ENCODE peak calls at places on chromosome 21, in eight cellular contexts. S is HFFc6, T is dorsolateral prefrontal cortex, U is GM12865, M is left ventricle myocardium inferior, D is fibroblast of the aortic adventitia, F is epithelial cell of proximal tubule, X is sigmoid colon. P is an unnamed sample.

GRCh38 chr21:42815217-42815616 is 64.1 kb downstream of the WDR4 start:
- DNase-seq in S (no peak), T (no peak), U (no peak), M (no peak), D (no peak), F (no peak), X (no peak), P (no peak)

GRCh38 chr21:26840206-26840605 is 5.0 kb downstream of the ADAMTS1 start:
- DNase-seq in S (no peak), T (no peak), U (no peak), M (no peak), D (peak; percentile 16), F (no peak), X (no peak), P (no peak)

GRCh38 chr21:37338671-37339526 is 27.7 kb upstream of the DYRK1A start:
- DNase-seq in S (peak; percentile 98), T (no peak), U (no peak), M (peak; percentile 42), D (peak; percentile 98), F (peak; percentile 25), X (peak; percentile 71), P (peak; percentile 95)

GRCh38 chr21:26140185-26140584 is 30.4 kb downstream of the APP start:
- DNase-seq in S (peak; percentile 96), T (no peak), U (no peak), M (peak; percentile 53), D (peak; percentile 98), F (peak; percentile 99), X (peak; percentile 75), P (peak; percentile 83)

GRCh38 chr21:38054334-38054733 is 138.1 kb upstream of the KCNJ6 start:
- DNase-seq in S (no peak), T (no peak), U (no peak), M (no peak), D (no peak), F (no peak), X (no peak), P (no peak)

GRCh38 chr21:32702702-32703101 is 25.1 kb downstream of the SYNJ1 start:
- DNase-seq in S (peak; percentile 26), T (no peak), U (peak; percentile 4), M (no peak), D (peak; percentile 80), F (no peak), X (no peak), P (peak; percentile 46)

GRCh38 chr21:42525228-42525604 is 11.6 kb downstream of the SLC37A1 start:
- DNase-seq in S (no peak), T (no peak), U (peak; percentile 58), M (no peak), D (peak; percentile 15), F (no peak), X (peak; percentile 69), P (no peak)

GRCh38 chr21:26717146-26717739 is 128.0 kb downstream of the ADAMTS1 start:
- DNase-seq in S (peak; percentile 12), T (no peak), U (peak; percentile 10), M (no peak), D (peak; percentile 53), F (no peak), X (no peak), P (peak; percentile 35)

GRCh38 chr21:39452207-39452964 is 616 bp downstream of the SH3BGR start:
- DNase-seq in S (peak; percentile 32), T (no peak), U (no peak), M (no peak), D (peak; percentile 92), F (no peak), X (no peak), P (peak; percentile 78)

GRCh38 chr21:29287383-29287782 is 11.3 kb upstream of the BACH1 start:
- DNase-seq in S (peak; percentile 19), T (no peak), U (peak; percentile 14), M (no peak), D (peak; percentile 31), F (no peak), X (no peak), P (peak; percentile 53)

GRCh38 chr21:32611471-32611997 is 643 bp downstream of the CFAP298 start:
- DNase-seq in S (peak; percentile 28), T (no peak), U (peak; percentile 48), M (no peak), D (peak; percentile 11), F (no peak), X (no peak), P (peak; percentile 18)

GRCh38 chr21:25487046-25487594 is 120.2 kb downstream of the MRPL39 start:
- DNase-seq in S (no peak), T (no peak), U (peak; percentile 90), M (no peak), D (peak; percentile 9), F (no peak), X (no peak), P (peak; percentile 6)

GRCh38 chr21:26800455-26801454 is 44.5 kb downstream of the ADAMTS1 start:
- DNase-seq in S (peak; percentile 23), T (no peak), U (no peak), M (peak; percentile 14), D (peak; percentile 57), F (no peak), X (peak; percentile 71), P (peak; percentile 83)

GRCh38 chr21:42520628-42521253 is 7.1 kb downstream of the SLC37A1 start:
- DNase-seq in S (no peak), T (no peak), U (no peak), M (no peak), D (no peak), F (no peak), X (peak; percentile 51), P (no peak)

GRCh38 chr21:33750017-33750416 is 107.7 kb downstream of the ITSN1 start:
- DNase-seq in S (no peak), T (no peak), U (no peak), M (peak; percentile 35), D (no peak), F (no peak), X (no peak), P (no peak)

DNA sequence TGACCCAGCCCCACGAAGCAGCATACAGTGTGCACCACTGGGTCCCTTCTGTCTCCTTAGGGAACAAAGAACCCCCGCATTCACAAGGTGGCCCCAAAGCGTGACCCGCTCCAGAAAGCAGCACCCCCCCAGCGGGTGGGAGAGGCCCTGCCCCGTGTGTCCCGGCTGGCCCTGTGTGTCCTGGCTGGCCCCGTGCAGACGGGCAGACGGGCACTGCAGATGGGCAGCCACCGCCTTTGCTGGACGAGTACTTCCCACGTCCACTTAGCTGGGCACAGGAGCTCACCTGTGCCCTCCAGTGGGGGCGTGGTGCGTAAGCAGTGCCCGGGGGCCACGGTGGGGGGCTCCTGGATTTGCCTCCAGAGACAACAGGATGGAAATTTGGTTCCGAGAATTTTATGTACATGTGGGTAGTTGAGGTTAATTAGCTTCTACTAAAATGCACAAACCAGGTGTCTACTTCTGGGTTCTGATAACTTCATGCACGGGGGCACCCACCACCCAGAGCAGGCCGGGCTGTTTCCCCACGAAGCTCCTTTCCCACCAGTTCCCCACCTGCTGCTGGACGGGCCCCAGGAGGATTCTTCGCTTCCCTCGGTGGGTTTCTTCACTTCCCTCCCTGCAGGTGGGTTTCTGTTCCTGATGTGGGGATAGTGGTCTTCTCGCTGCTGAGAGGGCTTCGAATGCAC is 33.2 kb upstream of the SLC19A1 start:
- DNase-seq in S (no peak), T (no peak), U (no peak), M (peak; percentile 4), D (no peak), F (no peak), X (peak; percentile 54), P (no peak)
- TF ChIP-seq CTCF in S (peak; percentile 7), T (no peak), U (no peak), M (no peak), D (no peak), F (no peak), X (no peak), P (no peak)

DNA sequence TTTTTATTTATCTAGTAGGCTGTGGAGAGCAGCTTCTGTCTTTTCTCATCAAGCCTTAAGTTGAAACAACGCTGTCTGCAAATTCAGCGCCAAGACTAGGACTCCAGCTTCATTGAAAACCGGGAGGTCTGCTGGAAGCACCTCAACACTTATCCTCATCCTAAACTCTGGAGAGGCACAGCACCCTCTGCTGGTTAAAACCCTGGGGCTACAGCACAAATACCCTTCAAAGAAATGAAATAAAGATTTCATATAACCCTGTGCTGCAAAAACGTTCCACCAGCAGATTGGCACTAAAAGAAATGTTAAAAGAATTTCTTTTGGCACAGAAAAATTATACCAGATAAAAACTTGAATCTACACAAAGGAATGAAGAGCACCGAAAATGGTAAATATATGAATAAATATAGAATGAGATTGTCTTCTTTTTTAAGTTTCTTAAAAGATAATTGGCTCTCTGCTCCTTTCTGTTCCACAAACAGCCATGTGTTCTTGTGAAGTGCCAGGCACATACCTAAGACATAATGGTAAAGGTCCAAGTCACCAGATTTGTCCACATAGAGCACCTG is 227.7 kb upstream of the SAMSN1 start:
- DNase-seq in S (no peak), T (no peak), U (peak; percentile 68), M (peak; percentile 15), D (peak; percentile 36), F (peak; percentile 1), X (peak; percentile 65), P (no peak)
- TF ChIP-seq CTCF in S (peak; percentile 44), T (peak; percentile 47), U (peak; percentile 62), M (peak; percentile 51), D (peak; percentile 53), F (peak; percentile 83), X (no peak), P (peak; percentile 28)

GRCh38 chr21:21097425-21097824 is 99.2 kb downstream of the NCAM2 start:
- DNase-seq in S (no peak), T (no peak), U (no peak), M (no peak), D (no peak), F (no peak), X (no peak), P (no peak)

GRCh38 chr21:21096956-21097355 is 98.7 kb downstream of the NCAM2 start:
- DNase-seq in S (no peak), T (no peak), U (no peak), M (no peak), D (no peak), F (no peak), X (no peak), P (no peak)

GRCh38 chr21:21103692-21104091 is 105.5 kb downstream of the NCAM2 start:
- DNase-seq in S (no peak), T (no peak), U (no peak), M (no peak), D (no peak), F (no peak), X (no peak), P (no peak)

GRCh38 chr21:21102874-21103273 is 104.7 kb downstream of the NCAM2 start:
- DNase-seq in S (no peak), T (no peak), U (no peak), M (no peak), D (no peak), F (no peak), X (no peak), P (no peak)

GRCh38 chr21:21101911-21102310 is 103.7 kb downstream of the NCAM2 start:
- DNase-seq in S (peak; percentile 48), T (no peak), U (peak; percentile 1), M (no peak), D (peak; percentile 74), F (no peak), X (no peak), P (peak; percentile 39)
- TF ChIP-seq CTCF in S (peak; percentile 64), T (peak; percentile 81), U (no peak), M (peak; percentile 51), D (peak; percentile 34), F (peak; percentile 32), X (no peak), P (peak; percentile 17)

DNA sequence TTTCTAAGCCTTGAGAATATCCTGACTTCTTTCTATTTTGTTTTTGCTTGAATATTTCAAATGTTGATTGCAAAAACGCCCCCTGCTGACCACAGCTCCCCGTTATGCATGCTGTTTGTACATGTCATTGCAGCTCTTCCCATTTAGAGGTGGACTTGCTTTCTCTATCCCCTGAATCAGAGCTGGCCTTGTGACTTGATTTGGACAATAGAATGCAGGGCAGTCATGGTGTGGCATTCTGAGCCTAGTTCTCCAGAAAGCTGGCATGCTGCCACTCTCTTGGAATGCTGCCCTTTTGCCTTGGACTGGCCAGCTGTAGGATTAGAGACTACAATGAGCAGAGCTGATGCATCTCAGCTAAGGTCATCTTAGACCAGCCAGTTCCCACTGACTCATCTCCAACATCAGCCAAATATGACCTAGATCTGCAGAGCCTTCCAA is 1561.5 kb downstream of the MRPL39 start:
- DNase-seq in S (peak; percentile 0), T (peak; percentile 89), U (peak; percentile 28), M (peak; percentile 66), D (peak; percentile 78), F (peak; percentile 87), X (peak; percentile 70), P (no peak)
- TF ChIP-seq CTCF in S (peak; percentile 19), T (peak; percentile 84), U (peak; percentile 13), M (peak; percentile 48), D (peak; percentile 15), F (peak; percentile 56), X (no peak), P (no peak)

P was measured in AG10803.